ENCODE peak calls at places on chromosomes 12 and 14, in four cellular contexts. G, K, O and B are unnamed samples.

GRCh38 chr14:94367347-94367746 is 21.1 kb downstream of the SERPINA1 start:
- DNase-seq in O (no peak), G (no peak), K (no peak), B (no peak)

GRCh38 chr12:110071504-110071903 is 23.2 kb upstream of the C12orf76 start:
- DNase-seq in K (no peak), O (no peak), G (no peak), B (no peak)

GRCh38 chr12:47812797-47813490 is 6.8 kb downstream of the HDAC7 start:
- DNase-seq in K (peak; percentile 97), O (peak; percentile 81), G (peak; percentile 83), B (peak; percentile 93)

GRCh38 chr14:81436296-81437138 is 36.4 kb upstream of the STON2 start:
- DNase-seq in K (peak; percentile 91), O (no peak), G (peak; percentile 45), B (peak; percentile 85)

GRCh38 chr14:83197271-83197670 is 1663.6 kb upstream of the SEL1L start:
- DNase-seq in G (no peak), K (no peak), O (no peak), B (no peak)

GRCh38 chr14:89540009-89540829 is 123.2 kb upstream of the FOXN3 start:
- DNase-seq in O (no peak), K (no peak), G (peak; percentile 38), B (no peak)

GRCh38 chr12:1279050-1279449 is 288.0 kb downstream of the ERC1 start:
- DNase-seq in G (no peak), K (no peak), O (no peak), B (no peak)

GRCh38 chr12:101781834-101782543 is 42.7 kb upstream of the SYCP3 start:
- DNase-seq in G (peak; percentile 76), K (no peak), O (no peak), B (no peak)

GRCh38 chr12:112167031-112167461 is 41.7 kb downstream of the TRAFD1 start:
- DNase-seq in K (no peak), O (no peak), G (no peak), B (no peak)

GRCh38 chr12:49869816-49870500 is 27.1 kb upstream of the BCDIN3D start:
- DNase-seq in K (no peak), O (no peak), G (no peak), B (peak; percentile 20)

GRCh38 chr12:92363295-92364146 is 217.9 kb upstream of the BTG1 start:
- DNase-seq in O (no peak), G (peak; percentile 4), K (peak; percentile 16), B (no peak)

GRCh38 chr12:106065506-106065905 is 73.2 kb downstream of the NUAK1 start:
- DNase-seq in O (no peak), K (no peak), G (no peak), B (no peak)

GRCh38 chr14:24167527-24168114 is 4.3 kb upstream of the REC8 start:
- DNase-seq in G (no peak), O (no peak), K (no peak), B (no peak)

GRCh38 chr12:67070604-67071003 is 198.6 kb upstream of the CAND1 start:
- DNase-seq in G (no peak), K (no peak), O (no peak), B (no peak)

GRCh38 chr14:90808759-90809529 is 7.3 kb downstream of the TTC7B start:
- DNase-seq in G (peak; percentile 25), O (no peak), K (no peak), B (no peak)

GRCh38 chr12:106919910-106920544 is 35.7 kb upstream of the TMEM263 start:
- DNase-seq in K (peak; percentile 36), O (no peak), G (peak; percentile 63), B (no peak)

GRCh38 chr12:104281636-104282035 is 21.9 kb upstream of the EID3 start:
- DNase-seq in G (no peak), K (no peak), O (no peak), B (no peak)

GRCh38 chr12:90706036-90706435 is 248.9 kb downstream of the CCER1 start:
- DNase-seq in K (no peak), G (no peak), O (no peak), B (no peak)

GRCh38 chr12:63318933-63319332 is 167.9 kb upstream of the AVPR1A start:
- DNase-seq in O (no peak), G (no peak), K (no peak), B (no peak)

GRCh38 chr14:92531151-92531873 is 17.7 kb downstream of the RIN3 start:
- DNase-seq in K (no peak), O (no peak), G (no peak), B (no peak)

GRCh38 chr12:44405267-44405666 is 470.8 kb downstream of the NELL2 start:
- DNase-seq in G (no peak), K (peak; percentile 36), O (peak; percentile 25), B (peak; percentile 39)

GRCh38 chr14:93200553-93200952 is 6.3 kb downstream of the GON7 start:
- DNase-seq in G (no peak), K (no peak), O (no peak), B (no peak)

GRCh38 chr12:27334052-27334720 is 1.6 kb downstream of the BMAL2 start:
- DNase-seq in G (no peak), O (no peak), K (no peak), B (no peak)

GRCh38 chr12:27331299-27331926 is 1.2 kb upstream of the BMAL2 start:
- DNase-seq in G (peak; percentile 98), K (no peak), O (no peak), B (no peak)

GRCh38 chr12:27333311-27334009 is 824 bp downstream of the BMAL2 start:
- DNase-seq in O (no peak), K (no peak), G (no peak), B (peak; percentile 56)

GRCh38 chr12:27331927-27332324 is 710 bp upstream of the BMAL2 start:
- DNase-seq in K (no peak), G (no peak), O (no peak), B (no peak)

DNA sequence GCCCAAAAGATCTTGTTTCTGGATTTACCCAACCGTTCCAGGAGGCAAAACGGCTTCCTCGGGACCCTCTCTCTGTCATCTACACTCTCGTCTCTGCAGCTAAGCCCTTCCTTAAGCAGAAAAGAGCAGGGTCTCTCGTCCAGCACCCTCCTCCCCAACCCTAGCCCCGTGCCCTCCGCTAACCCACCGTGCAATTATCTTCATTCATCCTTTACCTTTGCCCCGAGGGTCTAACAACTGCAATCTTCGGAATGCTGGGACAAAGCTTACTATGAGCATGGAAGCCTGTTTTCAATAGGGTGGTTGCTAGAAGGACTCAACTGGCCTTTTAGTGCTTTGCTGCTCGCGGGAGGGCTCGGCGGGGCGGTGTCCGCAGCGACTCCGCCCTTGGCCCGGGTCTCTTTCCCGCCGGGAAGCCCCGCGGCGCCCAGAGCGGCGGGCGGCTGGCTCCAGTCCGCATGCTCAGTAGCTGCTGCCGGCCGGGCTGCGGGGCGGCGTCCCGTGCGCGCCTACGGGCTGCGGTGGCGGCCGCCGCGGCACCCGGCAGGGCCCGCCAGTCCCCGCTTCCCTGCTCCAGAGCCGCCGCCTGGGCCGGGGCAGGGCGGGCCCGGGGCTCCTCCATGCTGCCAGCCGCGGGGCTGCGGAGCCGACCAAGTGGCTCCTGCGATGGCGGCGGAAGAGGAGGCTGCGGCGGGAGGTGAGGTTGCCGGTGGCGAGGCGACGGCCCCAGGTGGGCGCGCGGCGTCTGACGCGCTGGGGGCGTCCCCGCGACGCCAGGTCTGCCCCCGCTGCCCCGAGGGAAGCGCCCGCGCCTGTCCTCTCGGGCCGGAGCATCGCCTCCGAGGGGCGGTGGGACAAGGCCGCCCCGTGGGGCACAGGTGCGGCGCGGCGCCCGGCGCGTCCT is at the start of gene BMAL2:
- DNase-seq in G (peak; percentile 43), O (no peak), K (peak; percentile 69), B (peak; percentile 81)
- H3K23ac ChIP-seq in G (peak within 1 kb of the TSS; percentile 86), O (no peak within 1 kb of the TSS), K (no peak within 1 kb of the TSS), B (no peak within 1 kb of the TSS)

GRCh38 chr12:54164402-54165145 is 24.2 kb downstream of the SMUG1 start:
- DNase-seq in O (no peak), G (no peak), K (peak; percentile 26), B (peak; percentile 64)

GRCh38 chr12:54160807-54161480 is 27.8 kb downstream of the SMUG1 start:
- DNase-seq in K (no peak), O (no peak), G (no peak), B (no peak)

GRCh38 chr12:54163147-54163546 is 25.6 kb downstream of the SMUG1 start:
- DNase-seq in K (no peak), O (no peak), G (no peak), B (no peak)

GRCh38 chr12:54161481-54162437 is 27.0 kb downstream of the SMUG1 start:
- DNase-seq in G (no peak), K (no peak), O (no peak), B (no peak)

DNA sequence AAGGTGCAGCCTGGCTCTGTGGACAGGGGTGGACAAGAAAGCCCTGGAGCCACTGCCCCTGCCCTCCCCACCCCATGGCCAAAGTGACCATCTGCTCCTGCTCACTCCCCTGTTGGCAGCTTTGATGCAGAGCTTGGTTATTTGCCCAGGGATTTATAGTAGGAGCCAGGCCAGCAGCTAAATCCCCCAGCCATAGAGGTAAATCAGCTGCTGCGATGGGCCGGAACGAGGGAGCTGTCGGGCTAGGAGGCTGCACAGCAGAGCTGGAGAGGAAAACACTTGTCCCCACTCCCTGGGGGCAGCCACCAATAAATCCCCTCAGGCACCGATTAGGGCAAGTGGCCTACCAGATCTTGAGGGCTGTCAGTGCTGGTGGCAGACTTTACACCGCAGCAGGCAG is 26.0 kb downstream of the SMUG1 start:
- DNase-seq in G (no peak), K (no peak), O (no peak), B (no peak)
- H4K5ac ChIP-seq in G (no peak overlapping the region), K (no peak overlapping the region), O (no peak overlapping the region), B (no peak overlapping the region)

GRCh38 chr14:104445086-104445485 is 134.5 kb upstream of the C14orf180 start:
- DNase-seq in K (no peak), O (no peak), G (no peak), B (no peak)

GRCh38 chr14:104448321-104448720 is 131.2 kb upstream of the C14orf180 start:
- DNase-seq in K (no peak), O (no peak), G (no peak), B (no peak)

GRCh38 chr14:104445832-104446381 is 133.7 kb upstream of the C14orf180 start:
- DNase-seq in G (no peak), O (no peak), K (no peak), B (peak; percentile 21)

GRCh38 chr14:104447750-104448149 is 131.8 kb upstream of the C14orf180 start:
- DNase-seq in G (no peak), K (no peak), O (no peak), B (no peak)

GRCh38 chr14:104446611-104447010 is 133.0 kb upstream of the C14orf180 start:
- DNase-seq in G (no peak), K (no peak), O (no peak), B (peak; percentile 14)
- H3K23ac ChIP-seq in G (no peak overlapping the region), K (no peak overlapping the region), O (no peak overlapping the region), B (no peak overlapping the region)

GRCh38 chr14:100988956-100989355 is 85.4 kb upstream of the RTL1 start:
- DNase-seq in O (no peak), G (no peak), K (no peak), B (no peak)
- H4K5ac ChIP-seq in O (no peak overlapping the region), G (no peak overlapping the region), K (no peak overlapping the region), B (no peak overlapping the region)

GRCh38 chr12:124476011-124476400 is 91.4 kb downstream of the NCOR2 start:
- DNase-seq in G (no peak), K (no peak), O (no peak), B (no peak)
- H3K23ac ChIP-seq in G (no peak overlapping the region), K (no peak overlapping the region), O (no peak overlapping the region), B (no peak overlapping the region)